ENCODE peak calls at places on chromosomes 1 and 21, in six cellular contexts. I is PC-3; T is OCI-LY7; R is mesenchymal stem cell; A is cardiac muscle cell; X is CD4-positive, alpha-beta T cell. J is an unnamed sample.

GRCh38 chr1:206898909-206899431 is 1.7 kb downstream of the IL24 start:
- DNase-seq in R (no peak), X (no peak), A (no peak), I (no peak), T (no peak), J (no peak)

GRCh38 chr1:17893891-17894631 is 138.9 kb downstream of the ACTL8 start:
- DNase-seq in X (no peak), T (no peak), R (no peak), A (no peak), I (no peak), J (no peak)

GRCh38 chr1:213332491-213332890 is 281.4 kb downstream of the RPS6KC1 start:
- DNase-seq in X (no peak), R (no peak), A (no peak), I (no peak), T (no peak), J (no peak)

GRCh38 chr1:93437976-93438605 is 9.8 kb upstream of the FNBP1L start:
- DNase-seq in A (peak), I (peak), T (peak), R (peak), X (no peak), J (no peak)

GRCh38 chr1:239987103-239987745 is 104.5 kb upstream of the FMN2 start:
- DNase-seq in X (no peak), T (peak), I (peak), A (peak), R (peak), J (no peak)

GRCh38 chr1:202671388-202671787 is 38.9 kb downstream of the SYT2 start:
- DNase-seq in T (no peak), A (no peak), X (no peak), R (no peak), I (peak), J (no peak)

GRCh38 chr1:157403203-157403602 is 149.1 kb downstream of the FCRL5 start:
- DNase-seq in A (peak), T (peak), I (peak), X (no peak), R (peak), J (no peak)

GRCh38 chr1:54326577-54327385 is 79.4 kb downstream of the SSBP3 start:
- DNase-seq in T (no peak), I (no peak), R (peak), A (no peak), X (no peak), J (no peak)

GRCh38 chr1:156591432-156592157 is at the start of gene NAXE:
- DNase-seq in I (peak), X (peak), T (peak), A (peak), R (peak), J (no peak)

GRCh38 chr1:94806451-94806861 is 13.7 kb upstream of the SLC44A3 start:
- DNase-seq in R (peak), T (no peak), X (no peak), I (no peak), A (peak), J (no peak)

GRCh38 chr1:3590145-3590768 is 21.1 kb downstream of the MEGF6 start:
- DNase-seq in R (no peak), A (peak), X (no peak), T (no peak), I (no peak), J (no peak)

GRCh38 chr1:32984090-32984828 is 19.6 kb upstream of the RNF19B start:
- DNase-seq in X (peak), R (peak), T (no peak), A (peak), I (no peak), J (no peak)

GRCh38 chr1:226730826-226731225 is 8.3 kb downstream of the ITPKB start:
- DNase-seq in A (no peak), R (no peak), T (no peak), I (no peak), X (no peak), J (no peak)
- H3K27ac ChIP-seq in A (no peak), R (no peak), T (peak), I (no peak), X (peak), J (no peak)

GRCh38 chr1:70864302-70864701 is 183.3 kb downstream of the PTGER3 start:
- DNase-seq in I (peak), A (no peak), X (no peak), T (no peak), R (peak), J (no peak)
- H3K27ac ChIP-seq in I (no peak), A (no peak), X (no peak), T (no peak), R (no peak), J (no peak)

GRCh38 chr1:61337471-61337870 is 255.1 kb downstream of the NFIA start:
- DNase-seq in X (no peak), R (peak), T (no peak), I (no peak), A (peak), J (no peak)

GRCh38 chr1:61337037-61337436 is 254.7 kb downstream of the NFIA start:
- DNase-seq in A (peak), R (no peak), T (no peak), I (peak), X (no peak), J (no peak)

GRCh38 chr1:61341426-61341825 is 259.1 kb downstream of the NFIA start:
- DNase-seq in R (no peak), I (no peak), T (no peak), A (no peak), X (no peak), J (no peak)

GRCh38 chr1:61338899-61339298 is 256.5 kb downstream of the NFIA start:
- DNase-seq in A (no peak), R (no peak), T (no peak), X (no peak), I (no peak), J (no peak)

GRCh38 chr1:61337981-61338848 is 255.9 kb downstream of the NFIA start:
- DNase-seq in T (no peak), A (peak), I (peak), X (no peak), R (peak), J (no peak)
- H3K27ac ChIP-seq in T (no peak), A (peak), I (peak), X (no peak), R (peak), J (peak)

GRCh38 chr21:28127390-28127789 is 865.3 kb downstream of the LTN1 start:
- DNase-seq in X (no peak), R (no peak), T (no peak), A (no peak), I (no peak), J (no peak)

GRCh38 chr21:28124541-28124940 is 868.1 kb downstream of the LTN1 start:
- DNase-seq in I (no peak), X (no peak), R (no peak), A (no peak), T (no peak), J (no peak)

GRCh38 chr21:28132713-28133112 is 860.0 kb downstream of the LTN1 start:
- DNase-seq in X (no peak), I (no peak), T (no peak), A (no peak), R (no peak), J (no peak)

DNA sequence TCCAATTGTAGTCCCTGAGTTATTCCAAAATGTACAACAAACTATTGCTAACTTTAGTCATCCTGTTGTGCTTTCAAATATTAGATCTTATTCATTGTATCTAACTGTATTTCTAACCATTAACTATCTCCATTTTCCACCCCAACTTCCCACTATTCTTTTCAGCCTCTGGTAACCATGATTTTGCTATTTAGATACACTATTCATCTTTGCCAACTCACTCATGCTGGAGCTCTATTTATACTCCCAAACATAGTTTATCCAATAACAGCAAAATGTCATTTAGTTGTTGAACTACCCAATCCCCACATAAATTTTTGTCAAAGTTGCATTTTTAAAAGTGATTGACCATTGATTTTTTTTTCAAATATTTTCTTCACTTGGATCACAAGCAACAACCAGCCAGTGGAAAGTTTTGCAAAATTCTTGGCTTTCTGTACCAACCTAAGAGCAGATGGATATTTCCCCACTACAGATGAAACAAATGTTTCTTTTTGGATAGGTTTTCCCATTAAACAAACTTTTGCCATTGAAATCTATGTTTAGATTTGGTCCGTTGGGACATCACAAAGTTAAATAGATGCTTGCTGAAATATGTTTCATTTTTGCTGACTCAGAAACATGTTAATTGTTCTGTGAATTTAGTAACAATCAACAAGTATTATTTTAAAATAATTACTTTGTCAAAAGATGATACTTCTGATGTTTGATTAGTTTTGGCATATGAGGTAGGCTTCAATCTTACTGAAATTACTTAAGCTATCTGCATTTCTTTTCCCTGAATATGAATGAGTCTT is 866.0 kb downstream of the LTN1 start:
- DNase-seq in I (no peak), R (no peak), X (no peak), T (no peak), A (no peak), J (no peak)
- H3K27ac ChIP-seq in I (no peak), R (no peak), X (no peak), T (no peak), A (no peak), J (no peak)

GRCh38 chr1:109634292-109634691 is 14.7 kb downstream of the AMPD2 start:
- DNase-seq in R (no peak), I (no peak), X (no peak), A (no peak), T (no peak), J (no peak)
- H3K27ac ChIP-seq in R (no peak), I (no peak), X (no peak), A (no peak), T (no peak), J (no peak)

GRCh38 chr21:45450741-45451740 is 46.1 kb downstream of the COL18A1 start:
- DNase-seq in X (no peak), T (no peak), A (no peak), R (no peak), I (no peak), J (no peak)
- H3K27ac ChIP-seq in X (no peak), T (no peak), A (peak), R (no peak), I (no peak), J (no peak)

J was measured in epithelial cell of prostate.